ENCODE peak calls at places on chromosomes 11 and 22, in six cellular contexts. R is skeletal muscle cell; Y is GM23338; Q is CD4-positive, alpha-beta memory T cell; S is astrocyte; W is mammary epithelial cell. P is an unnamed sample.

GRCh38 chr11:121514401-121514981 is 61.7 kb upstream of the SORL1-AS1 start:
- DNase-seq in R (no peak), Y (no peak), Q (peak), S (no peak), W (no peak), P (no peak)

GRCh38 chr11:17695454-17696441 is 23.6 kb upstream of the MYOD1 start:
- DNase-seq in R (no peak), Y (peak), Q (no peak), S (no peak), W (no peak), P (no peak)

GRCh38 chr11:70077411-70078094 is 564 bp upstream of the ANO1 start:
- DNase-seq in R (no peak), Y (peak), Q (no peak), S (no peak), W (no peak), P (no peak)

GRCh38 chr22:41910599-41911291 is 4.1 kb downstream of the SHISA8 start:
- DNase-seq in R (no peak), Y (peak), Q (peak), S (no peak), W (no peak), P (no peak)

GRCh38 chr11:116556483-116556882 is 216.3 kb downstream of the BUD13 start:
- DNase-seq in R (no peak), Y (no peak), Q (no peak), S (no peak), W (no peak), P (no peak)

GRCh38 chr11:29129850-29130249 is 887.0 kb downstream of the KCNA4 start:
- DNase-seq in R (peak), Y (no peak), Q (no peak), S (peak), W (peak), P (no peak)

GRCh38 chr22:19477321-19478085 is 1.5 kb downstream of the UFD1 start:
- DNase-seq in R (no peak), Y (no peak), Q (peak), S (no peak), W (no peak), P (peak)

GRCh38 chr11:67665537-67666302 is 8.7 kb downstream of the ALDH3B2 start:
- DNase-seq in R (no peak), Y (no peak), Q (no peak), S (no peak), W (no peak), P (no peak)

GRCh38 chr11:792873-793272 is 3.0 kb upstream of the CEND1 start:
- DNase-seq in R (no peak), Y (no peak), Q (no peak), S (no peak), W (no peak), P (no peak)

GRCh38 chr22:32864596-32864995 is 63.1 kb downstream of the TIMP3 start:
- DNase-seq in R (no peak), Y (no peak), Q (no peak), S (no peak), W (no peak), P (no peak)

GRCh38 chr22:43151251-43152000 is at the start of gene TSPO:
- DNase-seq in R (no peak), Y (peak), Q (peak), S (no peak), W (peak), P (peak)

GRCh38 chr22:23127055-23127756 is 14.6 kb downstream of the RSPH14 start:
- DNase-seq in R (no peak), Y (no peak), Q (no peak), S (no peak), W (no peak), P (no peak)

GRCh38 chr11:68854273-68854958 is 12.7 kb upstream of the CPT1A start:
- DNase-seq in R (no peak), Y (peak), Q (no peak), S (no peak), W (no peak), P (no peak)

GRCh38 chr11:44767421-44767820 is 40.7 kb downstream of the TSPAN18 start:
- DNase-seq in R (no peak), Y (no peak), Q (no peak), S (peak), W (no peak), P (no peak)

GRCh38 chr22:26484360-26484706 is 656 bp downstream of the SRRD start:
- DNase-seq in R (no peak), Y (peak), Q (peak), S (no peak), W (no peak), P (peak)

GRCh38 chr11:113681711-113682410 is 24.2 kb downstream of the TMPRSS5 start:
- DNase-seq in R (no peak), Y (no peak), Q (no peak), S (peak), W (no peak), P (no peak)

GRCh38 chr22:50184004-50184461 is 1.7 kb upstream of the TRABD start:
- DNase-seq in R (no peak), Y (peak), Q (no peak), S (peak), W (no peak), P (no peak)

GRCh38 chr11:69398529-69399492 is 82.7 kb upstream of the LINC01488 start:
- DNase-seq in R (no peak), Y (peak), Q (no peak), S (peak), W (peak), P (no peak)

DNA sequence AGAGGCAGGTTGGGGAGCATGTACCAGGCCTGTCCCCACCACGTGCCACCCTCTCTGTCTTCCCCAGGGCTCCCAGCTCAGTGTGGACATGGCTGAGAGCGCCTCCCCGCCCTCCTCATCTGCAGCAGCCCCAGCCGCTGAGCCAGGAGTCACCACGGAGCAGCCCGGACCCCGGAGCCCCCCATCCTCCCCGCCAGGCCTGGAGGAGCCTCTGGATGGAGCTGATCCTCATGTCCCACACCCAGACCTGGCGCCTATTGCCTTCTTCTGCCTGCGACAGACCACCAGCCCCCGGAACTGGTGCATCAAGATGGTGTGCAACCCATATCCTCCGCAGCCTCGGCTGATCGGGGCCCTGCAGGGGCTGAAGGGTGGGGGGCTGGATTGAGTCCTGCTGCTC is at the start of gene CACNA1I:
- DNase-seq in R (no peak), Y (no peak), Q (no peak), S (no peak), W (no peak), P (no peak)
- H3K4me3 ChIP-seq in R (no peak), Y (no peak), Q (no peak), S (no peak), W (no peak), P (no peak)

DNA sequence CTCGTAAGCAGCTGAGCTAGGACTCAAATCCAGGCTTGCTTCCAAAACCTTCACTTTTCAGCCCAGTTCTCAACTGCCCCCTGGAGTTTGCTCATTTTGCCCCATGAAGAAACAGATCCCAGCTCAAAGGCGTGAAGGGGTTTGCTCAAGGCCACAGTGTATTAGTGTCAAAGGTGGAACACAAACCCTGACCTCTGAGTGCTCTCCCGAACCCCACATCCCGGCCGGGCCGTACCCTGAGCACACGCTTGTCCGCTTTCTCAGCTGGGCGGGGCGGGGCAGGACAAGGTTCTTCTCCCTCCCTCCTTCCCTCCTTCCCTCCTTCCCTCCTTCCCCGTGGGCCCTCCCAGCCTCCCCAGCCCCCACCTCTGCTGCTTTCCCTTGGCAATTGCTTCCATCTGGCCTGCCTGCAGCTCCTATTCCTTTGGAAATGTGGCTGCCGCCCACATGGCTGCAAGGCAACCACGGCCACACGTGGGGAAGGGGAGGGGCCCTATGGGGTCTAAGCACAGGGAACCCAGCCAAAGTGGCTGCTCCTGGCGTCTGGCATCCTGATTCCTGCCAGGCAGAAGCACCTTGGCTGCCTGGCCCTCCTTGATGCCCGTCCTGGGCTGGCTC is 4.1 kb downstream of the ST3GAL4 start:
- DNase-seq in R (peak), Y (no peak), Q (no peak), S (peak), W (no peak), P (no peak)
- H3K4me3 ChIP-seq in R (no peak), Y (no peak), Q (no peak), S (no peak), W (no peak), P (no peak)

GRCh38 chr11:124674168-124674517 is 439 bp downstream of the SPA17 start:
- DNase-seq in R (no peak), Y (peak), Q (no peak), S (no peak), W (no peak), P (no peak)

GRCh38 chr11:124673333-124674167 is at the start of the genes SIAE and SPA17:
- DNase-seq in R (peak), Y (peak), Q (peak), S (peak), W (peak), P (peak)

GRCh38 chr11:124672531-124673215 is 866 bp downstream of the SIAE start:
- DNase-seq in R (no peak), Y (no peak), Q (no peak), S (no peak), W (no peak), P (no peak)

GRCh38 chr11:124676386-124676785 is 2.7 kb downstream of the SPA17 start:
- DNase-seq in R (no peak), Y (no peak), Q (no peak), S (peak), W (no peak), P (no peak)

DNA sequence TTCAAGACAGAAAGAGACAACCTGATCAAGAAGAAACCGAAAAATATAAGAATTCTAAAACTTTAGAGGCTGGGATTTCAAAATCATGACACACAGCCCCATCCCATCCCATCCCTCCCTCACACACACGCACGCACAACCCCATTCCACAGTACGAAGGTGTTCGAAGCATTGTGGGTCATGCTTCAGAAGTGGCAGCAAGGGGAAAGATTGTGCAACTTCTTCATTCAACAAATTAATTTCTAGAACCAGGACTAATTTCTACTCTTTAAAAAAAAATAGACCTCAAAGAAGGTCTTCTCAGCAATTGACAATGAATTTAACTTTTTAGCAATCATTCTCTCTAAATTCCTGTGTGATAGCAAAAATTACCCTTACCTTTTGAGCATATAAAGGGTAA is 867 bp downstream of the SPA17 start:
- DNase-seq in R (no peak), Y (no peak), Q (no peak), S (no peak), W (no peak), P (no peak)
- H3K4me3 ChIP-seq in R (peak), Y (peak), Q (peak), S (peak), W (peak), P (peak)

GRCh38 chr22:31628969-31629723 is 32.9 kb downstream of the PISD start:
- DNase-seq in R (no peak), Y (no peak), Q (no peak), S (no peak), W (no peak), P (no peak)
- H3K4me3 ChIP-seq in R (peak), Y (no peak), Q (peak), S (peak), W (peak), P (no peak)

DNA sequence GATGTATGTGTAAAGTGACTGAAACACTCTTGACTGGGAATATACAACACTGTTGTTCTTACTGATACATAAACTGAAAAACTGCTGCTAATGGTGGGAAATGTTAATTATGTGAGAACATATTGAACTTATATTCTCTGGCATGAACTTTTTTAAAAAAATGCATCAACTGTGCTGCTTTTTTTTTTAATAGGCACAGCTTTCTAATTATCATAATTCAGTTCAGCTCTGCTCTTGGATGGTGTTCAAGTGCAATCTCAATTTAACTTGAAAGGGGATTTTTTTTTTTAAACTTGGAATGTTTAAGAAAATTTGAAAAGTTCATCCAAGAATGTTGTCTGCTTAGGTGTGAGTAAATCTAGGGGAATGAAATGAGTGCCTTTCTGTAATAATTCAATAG is 5.2 kb downstream of the TEAD1 start:
- DNase-seq in R (no peak), Y (no peak), Q (no peak), S (no peak), W (no peak), P (no peak)
- H3K4me3 ChIP-seq in R (no peak), Y (peak), Q (no peak), S (peak), W (no peak), P (no peak)

GRCh38 chr11:61830318-61831105 is 2.4 kb downstream of the FADS2 start:
- DNase-seq in R (no peak), Y (no peak), Q (no peak), S (peak), W (no peak), P (no peak)
- H3K4me3 ChIP-seq in R (peak), Y (peak), Q (no peak), S (peak), W (no peak), P (peak)

P was measured in GM12865.